ENCODE peak calls at places on chromosomes 13 and 19, in five cellular contexts. N is Peyer's patch, K is thyroid gland, C is posterior cingulate gyrus, H is lung. G is an unnamed sample.

GRCh38 chr13:76903544-76904162 is 17.4 kb upstream of the KCTD12 start:
- DNase-seq in C (peak), K (peak), N (peak), H (peak), G (peak)

GRCh38 chr19:19562665-19563347 is 24.7 kb downstream of the CILP2 start:
- DNase-seq in C (no peak), K (no peak), N (peak), H (no peak), G (no peak)

GRCh38 chr13:94705081-94705751 is 7.1 kb downstream of the SOX21 start:
- DNase-seq in C (no peak), K (no peak), N (no peak), H (no peak), G (no peak)

GRCh38 chr19:27635401-27635800 is 1577.5 kb downstream of the UQCRFS1 start:
- DNase-seq in K (no peak), C (no peak), H (no peak), N (no peak), G (no peak)

GRCh38 chr19:10007811-10008211 is 2.5 kb downstream of the COL5A3 start:
- DNase-seq in H (no peak), N (no peak), K (no peak), C (no peak), G (peak)

GRCh38 chr19:13718733-13719132 is 45.6 kb upstream of the MRI1 start:
- DNase-seq in N (peak), K (peak), C (peak), H (no peak), G (peak)

GRCh38 chr19:18428173-18428836 is 9.1 kb downstream of the SSBP4 start:
- DNase-seq in K (no peak), N (no peak), H (no peak), C (no peak), G (no peak)

GRCh38 chr13:75787249-75787940 is 151.3 kb downstream of the LMO7 start:
- DNase-seq in K (no peak), C (no peak), N (no peak), H (no peak), G (no peak)

GRCh38 chr13:105474983-105475382 is 1060.5 kb downstream of the EFNB2 start:
- DNase-seq in K (no peak), C (no peak), H (no peak), N (no peak), G (no peak)

GRCh38 chr19:41965127-41965526 is 6.0 kb upstream of the RABAC1 start:
- DNase-seq in K (no peak), H (no peak), N (no peak), C (no peak), G (no peak)

GRCh38 chr19:29872224-29872731 is 60.5 kb downstream of the CCNE1 start:
- DNase-seq in H (no peak), K (no peak), N (no peak), C (no peak), G (no peak)

GRCh38 chr13:110183925-110184324 is 123.0 kb downstream of the COL4A1 start:
- DNase-seq in K (no peak), H (no peak), C (no peak), N (no peak), G (no peak)

GRCh38 chr13:110291286-110291685 is 15.7 kb downstream of the COL4A1 start:
- DNase-seq in H (no peak), C (no peak), K (no peak), N (peak), G (no peak)

GRCh38 chr19:41957838-41958366 is 1.2 kb downstream of the RABAC1 start:
- DNase-seq in C (no peak), K (peak), H (peak), N (peak), G (peak)

GRCh38 chr13:54357284-54357933 is 1328.8 kb downstream of the OLFM4 start:
- DNase-seq in C (no peak), N (no peak), K (no peak), H (no peak), G (peak)

GRCh38 chr19:49847731-49848696 is 2.9 kb upstream of the PTOV1 start:
- DNase-seq in C (no peak), H (no peak), K (no peak), N (no peak), G (no peak)

GRCh38 chr19:15358918-15359317 is 20.7 kb downstream of the AKAP8 start:
- DNase-seq in H (no peak), N (no peak), C (no peak), K (no peak), G (no peak)

GRCh38 chr13:90628471-90628870 is 719.0 kb upstream of the MIR17HG start:
- DNase-seq in K (no peak), H (no peak), C (no peak), N (no peak), G (no peak)

GRCh38 chr19:31553112-31553843 is 204.0 kb upstream of the TSHZ3 start:
- DNase-seq in N (no peak), C (no peak), H (no peak), K (no peak), G (no peak)

GRCh38 chr19:3108775-3109174 is 14.6 kb downstream of the GNA11 start:
- DNase-seq in K (peak), H (peak), N (peak), C (peak), G (peak)

GRCh38 chr13:101181076-101181685 is 235.1 kb downstream of the NALCN start:
- DNase-seq in K (no peak), C (no peak), N (no peak), H (no peak), G (no peak)

GRCh38 chr19:44718441-44719261 is 19.7 kb downstream of the CEACAM16 start:
- DNase-seq in K (peak), N (peak), H (peak), C (no peak), G (peak)

GRCh38 chr13:113584205-113584869 is at the start of gene TFDP1:
- DNase-seq in C (peak), H (peak), N (peak), K (peak), G (peak)

GRCh38 chr13:43085545-43085944 is 62.2 kb downstream of the DNAJC15 start:
- DNase-seq in N (no peak), H (no peak), K (no peak), C (no peak), G (no peak)

G was measured in body of pancreas.